ENCODE peak calls at places on chromosomes 13 and 19, in seven cellular contexts. Y, M, C, H, K, R and L are unnamed samples.

GRCh38 chr13:40490086-40490723 is 176.2 kb downstream of the FOXO1 start:
- DNase-seq in K (no peak), R (no peak), M (no peak), C (no peak), Y (no peak), H (no peak), L (no peak)

GRCh38 chr13:50911051-50911690 is 1.6 kb downstream of the RNASEH2B start:
- DNase-seq in Y (peak; percentile 15), K (no peak), R (no peak), H (peak; percentile 65), C (no peak), M (no peak), L (no peak)

GRCh38 chr13:22108283-22108897 is 437.5 kb downstream of the FGF9 start:
- DNase-seq in R (no peak), C (no peak), Y (no peak), H (no peak), K (no peak), M (peak; percentile 59), L (no peak)

GRCh38 chr13:43874512-43875092 is 4.9 kb downstream of the CCDC122 start:
- DNase-seq in H (peak; percentile 49), Y (no peak), M (peak; percentile 54), C (no peak), K (no peak), R (peak; percentile 65), L (peak; percentile 25)

GRCh38 chr19:1779604-1779973 is 26.3 kb downstream of the ONECUT3 start:
- DNase-seq in M (no peak), K (no peak), R (no peak), H (no peak), Y (no peak), C (no peak), L (no peak)

GRCh38 chr19:10421240-10421948 is 1.1 kb downstream of the PDE4A start:
- DNase-seq in R (no peak), Y (no peak), M (no peak), H (no peak), K (no peak), C (no peak), L (no peak)

GRCh38 chr19:4059931-4060620 is 6.6 kb downstream of the ZBTB7A start:
- DNase-seq in R (no peak), K (peak; percentile 32), Y (no peak), M (no peak), C (no peak), H (no peak), L (no peak)

GRCh38 chr13:89465366-89465765 is 1794.2 kb downstream of the SLITRK5 start:
- DNase-seq in Y (no peak), R (no peak), K (no peak), H (peak; percentile 4), C (no peak), M (no peak), L (no peak)

GRCh38 chr13:108915095-108915633 is 285.8 kb downstream of the MYO16 start:
- DNase-seq in C (no peak), K (no peak), Y (no peak), R (peak; percentile 31), H (peak; percentile 62), M (peak; percentile 50), L (peak; percentile 37)

GRCh38 chr13:113863511-113864302 is at the start of gene GAS6:
- DNase-seq in Y (peak; percentile 51), C (peak; percentile 65), R (peak; percentile 12), M (no peak), H (peak; percentile 41), K (peak; percentile 35), L (peak; percentile 40)

GRCh38 chr19:56114051-56114694 is 6.9 kb downstream of the ZNF787 start:
- DNase-seq in Y (no peak), H (no peak), M (no peak), K (no peak), C (no peak), R (no peak), L (no peak)

GRCh38 chr13:85771856-85772255 is 27.4 kb downstream of the SLITRK6 start:
- DNase-seq in C (no peak), M (peak; percentile 8), Y (no peak), R (no peak), H (no peak), K (no peak), L (no peak)

GRCh38 chr19:35742121-35742724 is at the start of gene IGFLR1:
- DNase-seq in R (peak; percentile 14), K (no peak), Y (no peak), H (no peak), M (no peak), C (no peak), L (no peak)

GRCh38 chr13:76293346-76293745 is 592.9 kb downstream of the KCTD12 start:
- DNase-seq in Y (no peak), K (no peak), C (no peak), H (peak; percentile 42), R (peak; percentile 90), M (peak; percentile 75), L (no peak)

GRCh38 chr13:72686766-72687165 is 40.7 kb downstream of the MZT1 start:
- DNase-seq in Y (no peak), H (peak; percentile 12), K (no peak), M (no peak), C (no peak), R (no peak), L (no peak)
- H2BK5ac ChIP-seq in Y (no peak overlapping the region), H (no peak overlapping the region), K (no peak overlapping the region), M (no peak overlapping the region), C (no peak overlapping the region), R (no peak overlapping the region), L (no peak overlapping the region)

DNA sequence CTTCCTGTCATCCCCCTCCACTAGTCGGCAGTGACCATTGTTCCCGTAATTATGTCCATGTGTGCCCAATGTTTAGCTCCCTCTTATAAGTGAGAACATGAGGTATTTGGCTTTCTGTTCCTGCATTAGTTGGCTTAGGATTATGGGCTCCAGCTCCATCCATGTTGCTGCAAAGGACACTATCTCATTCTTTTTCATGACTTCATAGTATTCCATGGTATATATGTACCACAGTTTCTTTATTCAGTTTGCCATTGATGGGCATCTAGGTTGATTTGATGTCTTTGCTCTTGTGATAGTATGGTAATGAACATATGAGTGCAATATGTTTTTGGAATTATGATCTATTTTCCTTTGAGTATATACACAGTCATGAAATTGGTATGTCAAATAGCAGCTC is 522.1 kb downstream of the DCT start:
- DNase-seq in Y (no peak), R (no peak), M (no peak), K (no peak), C (no peak), H (no peak), L (no peak)
- H2BK120ac ChIP-seq in Y (no peak overlapping the region), R (no peak overlapping the region), M (no peak overlapping the region), K (no peak overlapping the region), C (no peak overlapping the region), H (no peak overlapping the region), L (no peak overlapping the region)

GRCh38 chr13:79987761-79988160 is 353.2 kb downstream of the SPRY2 start:
- DNase-seq in M (no peak), K (no peak), Y (no peak), C (no peak), H (no peak), R (no peak), L (no peak)
- H3K23ac ChIP-seq in M (peak overlapping the region; percentile 33), K (no peak overlapping the region), Y (no peak overlapping the region), C (no peak overlapping the region), H (no peak overlapping the region), R (no peak overlapping the region), L (no peak overlapping the region)

DNA sequence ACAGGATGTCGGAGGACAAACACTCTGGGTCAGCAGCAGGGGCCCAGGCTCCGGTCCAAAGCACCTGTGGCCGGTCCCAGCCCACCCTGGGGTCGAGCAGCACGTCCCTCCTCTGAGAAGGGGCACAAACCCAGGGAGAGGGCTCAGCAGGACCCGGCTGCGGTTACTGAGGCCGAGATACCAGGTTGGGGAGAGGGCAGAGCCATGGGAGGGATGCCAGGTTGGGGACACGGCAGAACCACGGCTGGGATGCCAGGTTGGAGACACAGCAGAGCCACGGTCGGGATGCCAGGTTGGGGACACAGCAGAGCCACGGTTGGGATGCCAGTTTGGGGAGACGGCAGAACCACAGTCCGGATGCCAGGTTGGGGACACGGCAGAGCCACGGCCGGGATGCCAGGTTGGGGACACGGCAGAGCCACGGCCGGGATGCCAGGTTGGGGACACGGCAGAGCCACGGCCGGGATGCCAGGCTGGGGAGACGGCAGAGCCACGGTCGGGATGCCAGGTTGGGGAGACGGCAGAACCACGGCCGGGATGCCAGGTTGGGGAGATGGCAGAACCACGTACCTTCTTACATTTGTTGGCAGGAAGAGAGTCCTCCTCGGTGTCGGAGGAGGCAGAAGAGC is 18.5 kb downstream of the MIER2 start:
- DNase-seq in H (no peak), Y (no peak), K (no peak), R (no peak), M (no peak), C (no peak), L (no peak)
- H2BK5ac ChIP-seq in H (no peak overlapping the region), Y (no peak overlapping the region), K (no peak overlapping the region), R (no peak overlapping the region), M (no peak overlapping the region), C (no peak overlapping the region), L (no peak overlapping the region)

GRCh38 chr13:91804724-91805123 is 406.3 kb downstream of the GPC5 start:
- DNase-seq in C (no peak), M (no peak), Y (no peak), R (no peak), H (no peak), K (no peak), L (no peak)
- H2BK120ac ChIP-seq in C (no peak overlapping the region), M (no peak overlapping the region), Y (no peak overlapping the region), R (no peak overlapping the region), H (no peak overlapping the region), K (no peak overlapping the region), L (no peak overlapping the region)

DNA sequence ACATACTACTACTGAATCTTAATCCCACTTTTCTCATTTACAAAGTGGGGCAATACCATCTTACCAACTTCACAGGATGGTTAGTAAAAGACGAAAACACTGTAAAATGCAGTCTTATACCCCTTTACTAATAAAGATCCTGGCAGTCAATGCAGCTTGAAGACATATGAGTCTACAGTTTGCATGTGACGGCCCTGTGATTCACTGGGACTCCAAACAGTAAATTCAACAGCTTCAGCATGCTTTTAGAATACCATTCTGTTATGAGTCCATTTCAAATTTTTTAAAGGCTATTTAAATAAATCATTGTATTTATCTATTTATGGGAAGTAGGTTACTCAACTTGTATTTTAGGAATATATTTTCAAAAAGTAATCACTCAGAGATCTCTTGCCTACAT is 629.1 kb downstream of the LIG4 start:
- DNase-seq in R (no peak), M (peak; percentile 89), Y (no peak), K (no peak), H (peak; percentile 72), C (no peak), L (no peak)
- H3K23ac ChIP-seq in R (no peak overlapping the region), M (no peak overlapping the region), Y (no peak overlapping the region), K (no peak overlapping the region), H (no peak overlapping the region), C (no peak overlapping the region), L (no peak overlapping the region)

DNA sequence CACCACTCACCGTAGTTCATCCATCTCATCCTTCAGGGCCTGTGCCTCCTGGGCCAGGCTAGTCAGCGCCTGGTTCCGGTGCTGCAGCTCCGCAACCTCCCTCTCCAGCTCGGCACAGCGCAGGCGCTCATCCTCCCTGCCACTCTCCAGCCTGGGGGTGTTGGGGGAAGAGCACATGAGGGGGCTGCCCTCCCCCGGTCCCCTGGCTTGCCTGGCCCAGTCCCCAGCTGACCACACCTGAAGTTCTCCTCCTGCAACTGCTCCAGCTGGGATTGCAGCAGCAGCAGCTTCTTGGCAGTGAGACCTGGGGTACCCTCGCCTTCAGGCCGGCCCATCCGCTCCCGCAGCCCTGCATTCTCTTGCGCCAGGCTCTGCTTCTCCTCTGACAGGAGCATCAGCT is 4.4 kb downstream of the HOOK2 start:
- DNase-seq in K (no peak), C (no peak), R (no peak), M (no peak), H (no peak), Y (no peak), L (no peak)
- H2BK5ac ChIP-seq in K (no peak overlapping the region), C (no peak overlapping the region), R (no peak overlapping the region), M (no peak overlapping the region), H (no peak overlapping the region), Y (no peak overlapping the region), L (no peak overlapping the region)